ENCODE peak calls at places on chromosomes 11 and 22, in four cellular contexts. M, N, H and W are unnamed samples.

GRCh38 chr11:35615911-35616900 is 2.1 kb upstream of the FJX1 start:
- DNase-seq in M (no peak), N (no peak), H (peak; percentile 68), W (peak; percentile 62)

GRCh38 chr11:126147268-126148111 is 64.0 kb downstream of the RPUSD4 start:
- DNase-seq in M (no peak), N (no peak), H (no peak), W (peak; percentile 62)

GRCh38 chr11:100936781-100937180 is 192.8 kb downstream of the PGR start:
- DNase-seq in M (no peak), N (no peak), H (no peak), W (no peak)

GRCh38 chr11:11366793-11367192 is 13.7 kb upstream of the CSNK2A3 start:
- DNase-seq in M (no peak), N (no peak), H (no peak), W (no peak)

GRCh38 chr11:94400839-94401772 is at the start of gene GPR83:
- DNase-seq in M (no peak), N (peak; percentile 51), H (peak; percentile 5), W (peak; percentile 75)

GRCh38 chr11:13954591-13954990 is 7.9 kb upstream of the SPON1 start:
- DNase-seq in M (no peak), N (no peak), H (no peak), W (no peak)

GRCh38 chr22:46171940-46172339 is 21.6 kb downstream of the PPARA start:
- DNase-seq in M (no peak), N (no peak), H (peak; percentile 62), W (no peak)

GRCh38 chr11:12052676-12053605 is 44.5 kb upstream of the DKK3 start:
- DNase-seq in M (no peak), N (peak; percentile 42), H (no peak), W (peak; percentile 43)

GRCh38 chr22:48738204-48738980 is 1089.3 kb downstream of the BRD1 start:
- DNase-seq in M (no peak), N (peak; percentile 3), H (no peak), W (no peak)

GRCh38 chr11:65184146-65184545 is 2.4 kb downstream of the CAPN1 start:
- DNase-seq in M (no peak), N (peak; percentile 80), H (no peak), W (peak; percentile 92)